ENCODE peak calls at places on chromosome 17, in ten cellular contexts. R is esophagus squamous epithelium; L is H9; F is AG20443; N is thoracic aorta; E is GM13976; Z is ACHN; T is mesendoderm; C is germinal center; Y is activated naive CD4-positive, alpha-beta T cell treated with anti-CD3 and anti-CD28 coated beads, Interleukin-2, amount 50 U/mL, for 16 hours. H is an unnamed sample.

GRCh38 chr17:31841850-31842415 is 17.1 kb downstream of the COPRS start:
- DNase-seq in R (no peak), L (no peak), F (no peak), N (no peak), E (no peak), Z (no peak), T (no peak), C (no peak), Y (no peak), H (no peak)

GRCh38 chr17:80773243-80773991 is 218.2 kb upstream of the CHMP6 start:
- DNase-seq in R (no peak), L (peak; percentile 52), F (peak; percentile 45), N (peak; percentile 47), E (no peak), Z (no peak), T (peak; percentile 48), C (no peak), Y (no peak), H (no peak)

GRCh38 chr17:41404024-41404651 is 6.7 kb upstream of the KRT31 start:
- DNase-seq in R (no peak), L (no peak), F (peak; percentile 88), N (no peak), E (no peak), Z (peak; percentile 86), T (peak; percentile 27), C (no peak), Y (peak; percentile 45), H (peak; percentile 74)

GRCh38 chr17:75496005-75496404 is 19.3 kb downstream of the CASKIN2 start:
- DNase-seq in R (no peak), L (no peak), F (no peak), N (no peak), E (no peak), Z (no peak), T (no peak), C (no peak), Y (no peak), H (no peak)

GRCh38 chr17:40121886-40122465 is at the start of gene MSL1:
- DNase-seq in R (no peak), L (peak; percentile 83), F (peak; percentile 98), N (no peak), E (peak; percentile 95), Z (peak; percentile 84), T (peak; percentile 72), C (peak; percentile 91), Y (peak; percentile 88), H (peak; percentile 83)

GRCh38 chr17:19652595-19652994 is 4.0 kb downstream of the ALDH3A2 start:
- DNase-seq in R (no peak), L (no peak), F (no peak), N (no peak), E (no peak), Z (no peak), T (no peak), C (no peak), Y (no peak), H (no peak)

GRCh38 chr17:65674246-65675045 is 113.0 kb upstream of the AXIN2 start:
- DNase-seq in R (no peak), L (no peak), F (peak; percentile 22), N (no peak), E (no peak), Z (no peak), T (no peak), C (no peak), Y (no peak), H (no peak)

GRCh38 chr17:39939588-39940419 is 12.3 kb downstream of the LRRC3C start:
- DNase-seq in R (no peak), L (no peak), F (peak; percentile 79), N (no peak), E (peak; percentile 66), Z (peak; percentile 42), T (no peak), C (peak; percentile 54), Y (peak; percentile 38), H (peak; percentile 72)

GRCh38 chr17:20263595-20263994 is 203.7 kb downstream of the LGALS9B start:
- DNase-seq in R (no peak), L (no peak), F (peak; percentile 26), N (no peak), E (no peak), Z (no peak), T (peak; percentile 46), C (no peak), Y (no peak), H (no peak)

GRCh38 chr17:78658281-78658785 is 81.1 kb upstream of the DNAH17 start:
- DNase-seq in R (no peak), L (no peak), F (peak; percentile 70), N (no peak), E (no peak), Z (no peak), T (no peak), C (no peak), Y (no peak), H (no peak)

GRCh38 chr17:31696184-31696602 is 162.9 kb downstream of the COPRS start:
- DNase-seq in R (no peak), L (peak; percentile 60), F (peak; percentile 96), N (peak; percentile 78), E (no peak), Z (no peak), T (peak; percentile 88), C (no peak), Y (no peak), H (no peak)

GRCh38 chr17:29384901-29385300 is 5.3 kb upstream of the TAOK1 start:
- DNase-seq in R (no peak), L (no peak), F (no peak), N (no peak), E (no peak), Z (peak; percentile 56), T (no peak), C (no peak), Y (no peak), H (peak; percentile 25)

GRCh38 chr17:62906881-62907280 is 59.2 kb upstream of the TANC2 start:
- DNase-seq in R (no peak), L (no peak), F (no peak), N (no peak), E (no peak), Z (no peak), T (no peak), C (no peak), Y (no peak), H (no peak)